ENCODE peak calls at places on chromosome 13, in seven cellular contexts. E, S, R, W, L, V and G are unnamed samples.

GRCh38 chr13:44317752-44318550 is 55.7 kb upstream of the SERP2 start:
- DNase-seq in E (no peak), S (no peak), R (peak; percentile 94), W (no peak), L (no peak), V (no peak), G (no peak)

GRCh38 chr13:97000295-97000925 is 6.1 kb upstream of the OXGR1 start:
- DNase-seq in E (no peak), S (no peak), R (peak; percentile 29), W (no peak), L (no peak), V (no peak), G (no peak)

GRCh38 chr13:49759503-49759902 is 33.0 kb downstream of the KPNA3 start:
- DNase-seq in E (no peak), S (no peak), R (peak; percentile 74), W (no peak), L (peak; percentile 11), V (no peak), G (no peak)

GRCh38 chr13:48526269-48526668 is 6.6 kb downstream of the RCBTB2 start:
- DNase-seq in E (no peak), S (no peak), R (no peak), W (no peak), L (no peak), V (no peak), G (no peak)

GRCh38 chr13:78787189-78787588 is 128.2 kb upstream of the OBI1 start:
- DNase-seq in E (no peak), S (no peak), R (no peak), W (no peak), L (no peak), V (no peak), G (no peak)

GRCh38 chr13:48043789-48044503 is 6.4 kb downstream of the NUDT15 start:
- DNase-seq in E (no peak), S (no peak), R (peak; percentile 52), W (no peak), L (no peak), V (no peak), G (peak; percentile 10)

GRCh38 chr13:71619096-71619495 is 247.9 kb downstream of the DACH1 start:
- DNase-seq in E (no peak), S (no peak), R (no peak), W (no peak), L (no peak), V (no peak), G (no peak)

GRCh38 chr13:27918041-27918917 is 1.5 kb upstream of the PDX1 start:
- DNase-seq in E (no peak), S (peak; percentile 46), R (no peak), W (no peak), L (no peak), V (no peak), G (no peak)

GRCh38 chr13:26280822-26281221 is 26.9 kb downstream of the CDK8 start:
- DNase-seq in E (no peak), S (no peak), R (no peak), W (no peak), L (no peak), V (no peak), G (no peak)

GRCh38 chr13:29925457-29925856 is 75.0 kb upstream of the UBL3 start:
- DNase-seq in E (no peak), S (no peak), R (peak; percentile 71), W (peak; percentile 60), L (no peak), V (no peak), G (no peak)

GRCh38 chr13:98575876-98576214 is 1.1 kb downstream of the STK24 start:
- DNase-seq in E (no peak), S (no peak), R (no peak), W (no peak), L (no peak), V (no peak), G (no peak)

GRCh38 chr13:112702341-112702982 is 12.6 kb downstream of the ATP11A start:
- DNase-seq in E (no peak), S (no peak), R (no peak), W (no peak), L (no peak), V (no peak), G (no peak)

GRCh38 chr13:111280666-111281577 is 39.5 kb upstream of the TEX29 start:
- DNase-seq in E (no peak), S (no peak), R (peak; percentile 15), W (no peak), L (no peak), V (peak; percentile 0), G (peak; percentile 66)

GRCh38 chr13:66927562-66927961 is 302.6 kb downstream of the PCDH9 start:
- DNase-seq in E (no peak), S (no peak), R (no peak), W (no peak), L (no peak), V (no peak), G (no peak)

GRCh38 chr13:51681037-51681678 is 96.9 kb downstream of the WDFY2 start:
- DNase-seq in E (no peak), S (no peak), R (peak; percentile 81), W (peak; percentile 52), L (no peak), V (peak; percentile 45), G (peak; percentile 41)